ENCODE peak calls at places on chromosomes 2 and 18, in eight cellular contexts. J is A549, R is brain microvascular endothelial cell, B is WERI-Rb-1, C is cardiac muscle cell, L is IMR-90, A is transverse colon, F is BE2C. N is an unnamed sample.
A peak's percentile ranks its signal among the peaks of the same experiment; 100 is the strongest.

GRCh38 chr2:108073425-108074072 is 87.2 kb downstream of the SLC5A7 start:
- DNase-seq in J (no peak), R (no peak), B (no peak), C (no peak), L (no peak), A (no peak), F (no peak), N (no peak)

GRCh38 chr2:43388371-43388770 is 162.0 kb upstream of the ZFP36L2 start:
- DNase-seq in J (no peak), R (no peak), B (no peak), C (no peak), L (no peak), A (no peak), F (no peak), N (no peak)

GRCh38 chr2:132542953-132543569 is 126.5 kb downstream of the GPR39 start:
- DNase-seq in J (no peak), R (no peak), B (no peak), C (no peak), L (peak; percentile 16), A (no peak), F (no peak), N (no peak)

GRCh38 chr2:14064346-14064745 is 568.2 kb upstream of the LRATD1 start:
- DNase-seq in J (no peak), R (no peak), B (no peak), C (no peak), L (no peak), A (no peak), F (no peak), N (no peak)

GRCh38 chr2:241112592-241112991 is 10.5 kb upstream of the MTERF4 start:
- DNase-seq in J (no peak), R (no peak), B (no peak), C (no peak), L (no peak), A (no peak), F (no peak), N (no peak)

GRCh38 chr18:7157760-7158159 is 40.2 kb upstream of the LAMA1 start:
- DNase-seq in J (no peak), R (no peak), B (no peak), C (no peak), L (no peak), A (no peak), F (no peak), N (no peak)

GRCh38 chr2:42602218-42602936 is 33.9 kb downstream of the MTA3 start:
- DNase-seq in J (no peak), R (no peak), B (no peak), C (no peak), L (no peak), A (peak; percentile 26), F (no peak), N (no peak)

GRCh38 chr2:233418761-233419625 is 64.7 kb downstream of the DGKD start:
- DNase-seq in J (peak; percentile 47), R (peak; percentile 60), B (no peak), C (peak; percentile 67), L (peak; percentile 57), A (no peak), F (no peak), N (no peak)

GRCh38 chr2:21854938-21855337 is 731.2 kb downstream of the TDRD15 start:
- DNase-seq in J (no peak), R (no peak), B (no peak), C (no peak), L (no peak), A (no peak), F (no peak), N (no peak)

GRCh38 chr2:240429872-240430491 is 5.5 kb upstream of the GPC1 start:
- DNase-seq in J (no peak), R (no peak), B (peak; percentile 32), C (no peak), L (no peak), A (no peak), F (peak; percentile 15), N (no peak)

GRCh38 chr2:36544638-36545338 is 53.2 kb downstream of the FEZ2 start:
- DNase-seq in J (no peak), R (no peak), B (no peak), C (no peak), L (peak; percentile 52), A (no peak), F (no peak), N (no peak)
- TF ChIP-seq CTCF in J (peak; percentile 42), R (peak; percentile 48), B (no peak), C (peak; percentile 26), L (peak; percentile 44), A (no peak), F (peak; percentile 25), N (peak; percentile 36)

GRCh38 chr18:70293166-70293565 is 4.3 kb downstream of the SOCS6 start:
- DNase-seq in J (no peak), R (no peak), B (no peak), C (no peak), L (peak; percentile 22), A (peak; percentile 51), F (peak; percentile 24), N (no peak)

GRCh38 chr18:70289351-70290330 is 796 bp downstream of the SOCS6 start:
- DNase-seq in J (no peak), R (no peak), B (no peak), C (peak; percentile 42), L (peak; percentile 31), A (peak; percentile 49), F (peak; percentile 11), N (no peak)

GRCh38 chr18:70292628-70293027 is 3.8 kb downstream of the SOCS6 start:
- DNase-seq in J (no peak), R (no peak), B (no peak), C (no peak), L (no peak), A (peak; percentile 53), F (no peak), N (no peak)

GRCh38 chr18:70290482-70291294 is 1.8 kb downstream of the SOCS6 start:
- DNase-seq in J (no peak), R (no peak), B (no peak), C (no peak), L (no peak), A (no peak), F (no peak), N (no peak)

GRCh38 chr18:70291295-70291574 is 2.4 kb downstream of the SOCS6 start:
- DNase-seq in J (no peak), R (no peak), B (peak; percentile 12), C (no peak), L (no peak), A (no peak), F (no peak), N (no peak)
- H3K4me3 ChIP-seq in J (peak overlapping the region; percentile 89), R (no peak overlapping the region), B (no peak overlapping the region), C (no peak overlapping the region), L (no peak overlapping the region), A (peak overlapping the region; percentile 66), F (peak overlapping the region; percentile 57), N (no peak overlapping the region)

GRCh38 chr2:219733746-219734145 is 106.3 kb downstream of the SLC4A3 start:
- DNase-seq in J (no peak), R (no peak), B (no peak), C (no peak), L (no peak), A (no peak), F (no peak), N (no peak)

GRCh38 chr2:219736196-219736595 is 108.8 kb downstream of the SLC4A3 start:
- DNase-seq in J (peak; percentile 40), R (peak; percentile 67), B (peak; percentile 29), C (peak; percentile 87), L (peak; percentile 81), A (no peak), F (peak; percentile 43), N (peak; percentile 78)

GRCh38 chr2:219739866-219740440 is 112.5 kb downstream of the SLC4A3 start:
- DNase-seq in J (no peak), R (no peak), B (no peak), C (no peak), L (no peak), A (no peak), F (no peak), N (no peak)

GRCh38 chr2:219739061-219739460 is 111.6 kb downstream of the SLC4A3 start:
- DNase-seq in J (no peak), R (no peak), B (no peak), C (peak; percentile 24), L (peak; percentile 26), A (no peak), F (no peak), N (no peak)

DNA sequence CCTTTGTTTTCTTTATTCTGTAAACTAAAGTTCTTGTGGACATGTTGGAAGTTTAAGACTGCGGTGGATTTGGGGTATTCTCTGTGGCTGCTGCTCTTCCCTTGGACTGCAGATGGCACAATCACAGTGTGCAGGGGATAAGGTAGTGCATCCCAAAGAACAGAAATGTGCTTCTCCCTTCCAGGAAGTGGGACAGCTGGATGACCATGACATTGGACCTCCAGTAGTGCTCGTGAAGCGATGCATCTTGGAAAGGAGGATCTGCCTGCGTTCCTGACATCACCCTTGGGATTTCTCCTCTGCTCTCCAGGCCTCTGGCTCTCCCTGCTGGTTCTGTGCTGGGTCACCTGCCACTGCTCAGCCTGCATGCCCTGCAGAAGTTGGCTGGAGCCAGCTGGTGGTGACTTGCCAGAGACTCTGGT is 109.9 kb downstream of the SLC4A3 start:
- DNase-seq in J (peak; percentile 10), R (peak; percentile 8), B (peak; percentile 46), C (peak; percentile 38), L (peak; percentile 43), A (no peak), F (no peak), N (no peak)
- TF ChIP-seq CTCF in J (peak; percentile 59), R (peak; percentile 75), B (peak; percentile 79), C (peak; percentile 54), L (peak; percentile 62), A (no peak), F (peak; percentile 51), N (peak; percentile 76)

GRCh38 chr2:6866239-6866745 is 585 bp upstream of the CMPK2 start:
- DNase-seq in J (peak; percentile 44), R (no peak), B (peak; percentile 60), C (peak; percentile 51), L (peak; percentile 3), A (peak; percentile 42), F (peak; percentile 33), N (peak; percentile 9)

GRCh38 chr2:6865346-6866238 is at the start of gene CMPK2:
- DNase-seq in J (peak; percentile 50), R (no peak), B (peak; percentile 77), C (peak; percentile 50), L (peak; percentile 9), A (peak; percentile 85), F (peak; percentile 73), N (peak; percentile 11)

GRCh38 chr2:6864938-6865345 is 765 bp downstream of the CMPK2 start:
- DNase-seq in J (no peak), R (no peak), B (peak; percentile 11), C (no peak), L (no peak), A (peak; percentile 16), F (no peak), N (no peak)

GRCh38 chr2:6863792-6864191 is 1.9 kb downstream of the CMPK2 start:
- DNase-seq in J (no peak), R (no peak), B (no peak), C (no peak), L (no peak), A (no peak), F (peak; percentile 85), N (no peak)

DNA sequence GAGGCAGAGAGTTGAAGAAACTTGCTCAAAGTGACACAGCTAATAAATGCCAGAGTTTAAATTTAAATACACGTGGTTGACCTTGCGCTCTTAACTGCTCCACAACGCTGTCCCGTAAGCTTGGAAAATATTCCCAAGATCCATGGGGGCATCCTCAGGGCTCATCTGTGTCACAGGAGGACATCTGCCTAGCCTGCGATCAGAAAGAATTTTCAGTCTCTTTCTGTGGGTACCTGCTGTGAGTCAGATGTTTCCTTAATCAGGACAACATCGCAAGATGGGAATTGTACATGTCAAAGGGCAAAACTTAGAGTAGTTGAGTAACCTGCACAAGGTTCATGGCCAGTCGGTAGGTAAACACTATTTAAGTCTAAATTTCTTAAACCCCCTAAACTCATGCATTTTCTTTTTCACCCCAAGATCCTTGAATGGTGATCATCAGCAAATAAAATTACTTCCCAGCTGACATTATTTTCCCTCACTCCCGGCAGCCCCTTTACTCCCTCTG is 1.4 kb downstream of the CMPK2 start:
- DNase-seq in J (no peak), R (no peak), B (no peak), C (no peak), L (no peak), A (no peak), F (no peak), N (no peak)
- H3K4me3 ChIP-seq in J (no peak overlapping the region), R (no peak overlapping the region), B (no peak overlapping the region), C (no peak overlapping the region), L (no peak overlapping the region), A (peak overlapping the region; percentile 98), F (no peak overlapping the region), N (no peak overlapping the region)

N was measured in astrocyte of the cerebellum.